ENCODE peak calls at places on chromosomes 12 and 14, in six cellular contexts. One of them, this sample, is unnamed.
A peak's percentile ranks its signal among the peaks of the same experiment; 100 is the strongest.

GRCh38 chr12:103851127-103851526 is 10.1 kb upstream of the NT5DC3 start:
- DNase-seq in left lung: no peak
- DNase-seq in tibial nerve: no peak
- DNase-seq in GM23338: no peak
- DNase-seq in tibial artery: no peak
- DNase-seq in astrocyte: peak; percentile 72
- DNase-seq in this sample: no peak

GRCh38 chr14:69392481-69392880 is 5.6 kb downstream of the ERH start:
- DNase-seq in left lung: no peak
- DNase-seq in tibial nerve: no peak
- DNase-seq in GM23338: no peak
- DNase-seq in tibial artery: no peak
- DNase-seq in astrocyte: no peak
- DNase-seq in this sample: no peak

GRCh38 chr12:26198742-26199141 is 3.4 kb downstream of the SSPN start:
- DNase-seq in left lung: no peak
- DNase-seq in tibial nerve: no peak
- DNase-seq in GM23338: no peak
- DNase-seq in tibial artery: no peak
- DNase-seq in astrocyte: peak; percentile 80
- DNase-seq in this sample: no peak

GRCh38 chr12:116194935-116195431 is 82.5 kb downstream of the MED13L start:
- DNase-seq in left lung: no peak
- DNase-seq in tibial nerve: no peak
- DNase-seq in GM23338: no peak
- DNase-seq in tibial artery: no peak
- DNase-seq in astrocyte: no peak
- DNase-seq in this sample: peak; percentile 31

GRCh38 chr12:129753596-129753995 is 150.2 kb downstream of the TMEM132D start:
- DNase-seq in left lung: no peak
- DNase-seq in tibial nerve: no peak
- DNase-seq in GM23338: no peak
- DNase-seq in tibial artery: no peak
- DNase-seq in astrocyte: peak; percentile 82
- DNase-seq in this sample: no peak

GRCh38 chr14:67820428-67820881 is 876 bp downstream of the RAD51B start:
- DNase-seq in left lung: no peak
- DNase-seq in tibial nerve: no peak
- DNase-seq in GM23338: peak; percentile 32
- DNase-seq in tibial artery: no peak
- DNase-seq in astrocyte: peak; percentile 12
- DNase-seq in this sample: no peak

GRCh38 chr12:102543494-102543893 is 63.1 kb upstream of the IGF1 start:
- DNase-seq in left lung: no peak
- DNase-seq in tibial nerve: no peak
- DNase-seq in GM23338: peak; percentile 23
- DNase-seq in tibial artery: no peak
- DNase-seq in astrocyte: no peak
- DNase-seq in this sample: no peak

GRCh38 chr12:14699923-14700322 is 3.5 kb upstream of the GUCY2C start:
- DNase-seq in left lung: no peak
- DNase-seq in tibial nerve: no peak
- DNase-seq in GM23338: no peak
- DNase-seq in tibial artery: no peak
- DNase-seq in astrocyte: no peak
- DNase-seq in this sample: no peak

GRCh38 chr12:109452489-109452888 is 24.6 kb downstream of the KCTD10 start:
- DNase-seq in left lung: no peak
- DNase-seq in tibial nerve: no peak
- DNase-seq in GM23338: no peak
- DNase-seq in tibial artery: no peak
- DNase-seq in astrocyte: no peak
- DNase-seq in this sample: no peak

GRCh38 chr14:73764881-73765280 is 50.7 kb upstream of the PNMA1 start:
- DNase-seq in left lung: peak; percentile 85
- DNase-seq in tibial nerve: no peak
- DNase-seq in GM23338: no peak
- DNase-seq in tibial artery: peak; percentile 86
- DNase-seq in astrocyte: no peak
- DNase-seq in this sample: no peak

GRCh38 chr12:90984114-90984513 is 20.7 kb downstream of the EPYC start:
- DNase-seq in left lung: no peak
- DNase-seq in tibial nerve: no peak
- DNase-seq in GM23338: peak; percentile 53
- DNase-seq in tibial artery: no peak
- DNase-seq in astrocyte: no peak
- DNase-seq in this sample: no peak
- H3K27me3 ChIP-seq in left lung: no peaks in the 10 kb centered on the region
- H3K27me3 ChIP-seq in tibial nerve: no peaks in the 10 kb centered on the region
- H3K27me3 ChIP-seq in GM23338: peaks cover 94% of the 10 kb centered on the region
- H3K27me3 ChIP-seq in tibial artery: no peaks in the 10 kb centered on the region
- H3K27me3 ChIP-seq in astrocyte: no peaks in the 10 kb centered on the region
- H3K27me3 ChIP-seq in this sample: no peaks in the 10 kb centered on the region

GRCh38 chr12:83093426-83093825 is 406.7 kb downstream of the TMTC2 start:
- DNase-seq in left lung: no peak
- DNase-seq in tibial nerve: no peak
- DNase-seq in GM23338: no peak
- DNase-seq in tibial artery: no peak
- DNase-seq in astrocyte: no peak
- DNase-seq in this sample: no peak

GRCh38 chr12:83102499-83102898 is 415.8 kb downstream of the TMTC2 start:
- DNase-seq in left lung: no peak
- DNase-seq in tibial nerve: no peak
- DNase-seq in GM23338: no peak
- DNase-seq in tibial artery: no peak
- DNase-seq in astrocyte: peak; percentile 41
- DNase-seq in this sample: no peak

GRCh38 chr12:83092101-83092500 is 405.4 kb downstream of the TMTC2 start:
- DNase-seq in left lung: no peak
- DNase-seq in tibial nerve: no peak
- DNase-seq in GM23338: no peak
- DNase-seq in tibial artery: no peak
- DNase-seq in astrocyte: no peak
- DNase-seq in this sample: no peak

DNA sequence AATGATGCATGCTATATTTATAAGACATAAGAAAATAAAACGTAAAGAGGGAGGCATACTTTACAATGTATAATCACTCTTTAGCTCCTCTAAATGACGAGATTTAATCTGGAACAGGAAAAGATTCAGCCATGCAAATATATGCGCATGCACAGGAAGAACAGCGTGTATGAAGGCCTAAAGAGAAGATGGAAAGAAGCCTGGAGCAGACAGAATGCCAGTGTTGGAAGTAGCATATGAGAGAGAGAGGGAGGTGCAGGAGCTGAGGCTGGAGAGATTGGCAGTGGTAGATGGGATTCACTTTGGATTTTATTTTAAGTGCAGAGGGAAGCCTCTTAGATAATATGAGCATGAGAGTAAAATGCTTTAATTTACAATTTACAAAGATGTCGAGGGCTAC is 410.9 kb downstream of the TMTC2 start:
- DNase-seq in left lung: no peak
- DNase-seq in tibial nerve: no peak
- DNase-seq in GM23338: no peak
- DNase-seq in tibial artery: no peak
- DNase-seq in astrocyte: no peak
- DNase-seq in this sample: no peak
- H3K27ac ChIP-seq in left lung: no peak overlapping the region
- H3K27ac ChIP-seq in tibial nerve: no peak overlapping the region
- H3K27ac ChIP-seq in GM23338: no peak overlapping the region
- H3K27ac ChIP-seq in tibial artery: no peak overlapping the region
- H3K27ac ChIP-seq in astrocyte: no peak overlapping the region
- H3K27ac ChIP-seq in this sample: no peak overlapping the region

GRCh38 chr14:91409991-91410401 is 7.6 kb downstream of the CCDC88C start:
- DNase-seq in left lung: no peak
- DNase-seq in tibial nerve: no peak
- DNase-seq in GM23338: no peak
- DNase-seq in tibial artery: no peak
- DNase-seq in astrocyte: no peak
- DNase-seq in this sample: peak; percentile 56

GRCh38 chr14:91406451-91406850 is 11.2 kb downstream of the CCDC88C start:
- DNase-seq in left lung: no peak
- DNase-seq in tibial nerve: no peak
- DNase-seq in GM23338: no peak
- DNase-seq in tibial artery: no peak
- DNase-seq in astrocyte: no peak
- DNase-seq in this sample: no peak

GRCh38 chr14:91405724-91406435 is 11.7 kb downstream of the CCDC88C start:
- DNase-seq in left lung: no peak
- DNase-seq in tibial nerve: no peak
- DNase-seq in GM23338: no peak
- DNase-seq in tibial artery: no peak
- DNase-seq in astrocyte: no peak
- DNase-seq in this sample: no peak

GRCh38 chr14:91405241-91405721 is 12.3 kb downstream of the CCDC88C start:
- DNase-seq in left lung: no peak
- DNase-seq in tibial nerve: no peak
- DNase-seq in GM23338: no peak
- DNase-seq in tibial artery: no peak
- DNase-seq in astrocyte: no peak
- DNase-seq in this sample: peak; percentile 79

DNA sequence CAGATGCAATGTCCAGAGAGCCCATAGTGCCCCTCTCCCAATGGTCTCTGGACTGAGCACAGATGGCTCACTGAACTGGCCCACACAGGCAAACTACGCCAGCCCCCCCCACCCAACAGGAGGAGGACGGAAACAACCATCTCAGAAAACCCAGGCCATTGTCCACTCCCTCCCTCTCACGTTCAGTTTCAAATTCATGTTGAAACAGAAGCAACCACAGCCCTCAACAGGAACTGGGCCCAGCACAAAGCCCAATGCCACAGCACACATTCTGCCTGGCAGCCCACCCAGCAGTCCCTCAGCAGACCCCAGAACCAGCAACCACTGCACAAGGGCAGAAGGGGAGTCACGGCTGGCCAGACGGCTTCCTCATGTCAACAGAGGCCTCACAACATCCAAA is 10.6 kb downstream of the CCDC88C start:
- DNase-seq in left lung: no peak
- DNase-seq in tibial nerve: no peak
- DNase-seq in GM23338: no peak
- DNase-seq in tibial artery: no peak
- DNase-seq in astrocyte: no peak
- DNase-seq in this sample: no peak
- H3K27me3 ChIP-seq in left lung: no peaks in the 10 kb centered on the region
- H3K27me3 ChIP-seq in tibial nerve: no peaks in the 10 kb centered on the region
- H3K27me3 ChIP-seq in GM23338: no peaks in the 10 kb centered on the region
- H3K27me3 ChIP-seq in tibial artery: no peaks in the 10 kb centered on the region
- H3K27me3 ChIP-seq in astrocyte: peaks cover 13% of the 10 kb centered on the region
- H3K27me3 ChIP-seq in this sample: no peaks in the 10 kb centered on the region

DNA sequence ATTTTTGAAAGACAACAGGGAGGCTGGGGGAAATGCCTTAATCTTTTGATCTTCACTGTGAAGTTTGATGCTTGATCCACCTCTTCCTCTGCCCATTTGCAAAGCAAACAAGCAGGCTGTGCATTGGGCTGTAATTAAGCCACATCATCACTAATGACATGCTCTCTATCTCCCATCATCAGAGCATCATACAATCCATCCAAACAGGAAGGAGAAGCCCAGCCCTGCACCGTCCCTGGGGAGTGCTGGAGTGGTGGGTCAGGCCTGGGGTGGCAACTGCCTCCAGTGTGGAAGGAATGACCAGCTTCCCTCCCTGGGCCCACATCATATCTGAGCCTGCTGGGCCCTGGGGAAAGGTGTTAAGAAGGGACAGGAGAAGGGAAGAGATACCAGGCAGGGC is 6.9 kb upstream of the KRT74 start:
- DNase-seq in left lung: no peak
- DNase-seq in tibial nerve: no peak
- DNase-seq in GM23338: no peak
- DNase-seq in tibial artery: peak; percentile 37
- DNase-seq in astrocyte: no peak
- DNase-seq in this sample: no peak
- H3K27ac ChIP-seq in left lung: no peak overlapping the region
- H3K27ac ChIP-seq in tibial nerve: no peak overlapping the region
- H3K27ac ChIP-seq in GM23338: no peak overlapping the region
- H3K27ac ChIP-seq in tibial artery: no peak overlapping the region
- H3K27ac ChIP-seq in astrocyte: no peak overlapping the region
- H3K27ac ChIP-seq in this sample: no peak overlapping the region

DNA sequence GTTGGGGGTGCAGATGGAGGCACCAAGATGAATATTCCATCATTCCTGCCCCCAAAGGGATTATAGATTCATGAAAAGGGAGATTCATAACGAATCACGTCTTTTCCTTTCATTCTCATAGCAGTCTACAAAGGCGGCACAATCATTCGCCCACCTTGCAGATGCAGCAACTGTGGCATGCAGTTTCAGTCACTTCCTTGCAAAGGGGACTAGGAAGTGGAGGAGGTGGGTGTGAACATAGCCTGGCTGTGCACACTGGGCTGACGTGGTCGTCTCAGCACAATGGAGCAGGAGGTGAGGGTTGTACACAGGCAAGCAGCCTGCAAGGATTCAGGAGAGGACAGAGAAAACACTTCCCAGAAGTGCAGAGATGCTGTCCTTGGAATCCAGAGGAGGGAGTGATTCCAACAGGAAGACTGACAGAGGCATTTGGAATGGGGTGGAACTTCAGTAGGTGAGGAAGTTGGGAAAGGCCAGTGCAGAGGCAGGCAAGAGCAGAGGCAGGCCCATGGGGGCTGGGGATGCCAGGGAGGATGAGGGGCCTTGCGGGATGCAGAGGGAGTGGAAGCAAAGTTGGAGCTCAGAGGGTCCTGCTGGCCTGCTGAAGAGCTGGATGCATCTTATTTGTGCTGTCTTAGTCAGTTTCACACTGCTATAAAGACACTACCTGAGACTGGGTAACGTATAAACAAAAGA is 21.9 kb upstream of the PPP2R5C start:
- DNase-seq in left lung: no peak
- DNase-seq in tibial nerve: no peak
- DNase-seq in GM23338: no peak
- DNase-seq in tibial artery: no peak
- DNase-seq in astrocyte: no peak
- DNase-seq in this sample: no peak
- H3K27me3 ChIP-seq in left lung: no peaks in the 10 kb centered on the region
- H3K27me3 ChIP-seq in tibial nerve: no peaks in the 10 kb centered on the region
- H3K27me3 ChIP-seq in GM23338: no peaks in the 10 kb centered on the region
- H3K27me3 ChIP-seq in tibial artery: peaks cover 36% of the 10 kb centered on the region
- H3K27me3 ChIP-seq in astrocyte: no peaks in the 10 kb centered on the region
- H3K27me3 ChIP-seq in this sample: no peaks in the 10 kb centered on the region

GRCh38 chr12:5051334-5051733 is 7.7 kb downstream of the KCNA5 start:
- DNase-seq in left lung: no peak
- DNase-seq in tibial nerve: no peak
- DNase-seq in GM23338: no peak
- DNase-seq in tibial artery: no peak
- DNase-seq in astrocyte: no peak
- DNase-seq in this sample: no peak
- H3K27ac ChIP-seq in left lung: no peak overlapping the region
- H3K27ac ChIP-seq in tibial nerve: no peak overlapping the region
- H3K27ac ChIP-seq in GM23338: no peak overlapping the region
- H3K27ac ChIP-seq in tibial artery: no peak overlapping the region
- H3K27ac ChIP-seq in astrocyte: no peak overlapping the region
- H3K27ac ChIP-seq in this sample: no peak overlapping the region

DNA sequence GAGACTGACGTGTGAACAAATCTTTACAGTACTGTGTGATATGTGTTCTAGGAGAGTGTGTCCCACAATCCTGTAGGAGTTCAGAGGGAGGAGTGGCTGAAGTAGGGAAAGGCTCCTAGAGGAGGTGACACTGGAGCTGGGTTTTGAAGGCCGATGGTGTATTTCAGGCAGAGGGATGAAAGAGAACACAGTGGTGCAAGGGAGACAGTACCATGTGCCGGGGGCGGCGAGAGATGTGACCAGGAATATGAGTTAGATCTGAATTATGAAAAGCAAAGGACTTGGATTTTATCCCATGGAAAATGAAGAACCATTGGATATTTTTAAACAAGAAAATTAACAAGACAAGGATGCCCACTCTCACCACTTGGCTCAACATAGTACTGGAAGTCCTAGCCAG is 77.0 kb upstream of the ESRRB start:
- DNase-seq in left lung: no peak
- DNase-seq in tibial nerve: no peak
- DNase-seq in GM23338: no peak
- DNase-seq in tibial artery: peak; percentile 7
- DNase-seq in astrocyte: no peak
- DNase-seq in this sample: no peak
- H3K27me3 ChIP-seq in left lung: peaks cover 3% of the 10 kb centered on the region
- H3K27me3 ChIP-seq in tibial nerve: no peaks in the 10 kb centered on the region
- H3K27me3 ChIP-seq in GM23338: no peaks in the 10 kb centered on the region
- H3K27me3 ChIP-seq in tibial artery: no peaks in the 10 kb centered on the region
- H3K27me3 ChIP-seq in astrocyte: peaks cover 5% of the 10 kb centered on the region
- H3K27me3 ChIP-seq in this sample: no peaks in the 10 kb centered on the region

This sample was measured in CD4-positive, alpha-beta memory T cell.